ENCODE peak calls at places on chromosomes 2 and 18, in four cellular contexts. V is SJSA1; D is naive thymus-derived CD4-positive, alpha-beta T cell; Q is tibial nerve. Y is an unnamed sample. For H3K27me3 and H3K4me1, the result is how much of the 10 kb centered on the place peaks cover.

GRCh38 chr2:220104871-220105351 is 477.5 kb downstream of the SLC4A3 start:
- DNase-seq in V (peak), D (no peak), Q (no peak), Y (no peak)

GRCh38 chr18:76720683-76721082 is 101.7 kb upstream of the ZNF236 start:
- DNase-seq in V (no peak), D (no peak), Q (no peak), Y (no peak)

GRCh38 chr18:59468821-59469220 is 109.8 kb upstream of the LMAN1 start:
- DNase-seq in V (no peak), D (no peak), Q (no peak), Y (no peak)

GRCh38 chr2:24021122-24021998 is 11.5 kb downstream of the MFSD2B start:
- DNase-seq in V (no peak), D (no peak), Q (no peak), Y (peak)

GRCh38 chr18:5104246-5104645 is 92.8 kb downstream of the AKAIN1 start:
- DNase-seq in V (no peak), D (no peak), Q (no peak), Y (no peak)

GRCh38 chr18:5057348-5058012 is 139.6 kb downstream of the AKAIN1 start:
- DNase-seq in V (peak), D (peak), Q (peak), Y (peak)

GRCh38 chr2:152409691-152410597 is 75.0 kb downstream of the FMNL2 start:
- DNase-seq in V (no peak), D (no peak), Q (no peak), Y (no peak)

GRCh38 chr2:142849818-142850217 is 27.6 kb upstream of the KYNU start:
- DNase-seq in V (no peak), D (no peak), Q (no peak), Y (no peak)

GRCh38 chr18:79624356-79624961 is 55.1 kb upstream of the CTDP1 start:
- DNase-seq in V (no peak), D (no peak), Q (no peak), Y (no peak)

DNA sequence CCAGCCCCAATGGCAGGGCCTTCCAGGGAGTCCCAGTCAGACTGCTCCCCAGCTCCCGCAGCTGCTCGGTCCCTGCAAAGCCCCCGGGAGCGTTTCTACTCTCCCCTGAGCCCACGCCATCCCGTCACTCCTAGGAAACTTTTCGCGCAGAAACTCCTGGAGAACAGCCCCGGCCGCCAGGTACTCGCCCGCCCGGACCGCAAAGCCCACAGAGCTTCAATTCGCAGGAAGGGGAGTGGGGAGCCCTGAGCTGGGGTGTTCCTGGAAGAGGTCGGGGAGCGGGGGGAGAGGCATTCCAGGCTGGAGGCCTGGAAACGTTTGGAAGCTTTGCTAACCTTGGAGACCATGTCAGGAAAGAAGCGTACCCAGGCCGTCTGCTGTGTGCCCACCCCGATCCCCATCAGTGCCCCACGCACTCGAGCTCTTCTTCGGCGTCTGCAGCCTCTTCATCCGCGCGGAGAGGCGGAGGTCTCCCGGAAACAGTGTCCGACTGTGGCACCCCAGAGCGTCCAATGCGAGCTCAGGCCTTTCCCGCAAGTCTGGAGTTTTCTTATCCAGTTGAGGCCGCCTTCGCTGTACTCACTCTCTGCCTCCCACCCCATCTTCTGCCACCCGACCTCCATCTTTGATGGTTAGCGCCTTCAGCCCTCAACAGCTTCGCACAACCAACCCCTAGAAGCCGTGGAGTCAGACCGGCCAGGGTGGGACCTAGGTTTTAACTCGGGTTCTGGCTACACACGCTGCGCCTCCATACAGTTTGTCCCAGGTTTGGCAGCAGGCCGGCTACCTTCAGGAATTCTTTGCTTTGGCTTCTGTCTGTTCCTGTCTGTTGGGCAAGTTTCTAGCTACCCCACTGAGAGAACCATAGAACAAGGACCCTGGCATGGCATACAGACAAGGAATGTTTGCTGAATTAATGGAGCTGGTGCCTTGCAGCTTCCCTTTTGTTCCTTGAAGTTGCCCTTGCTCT is 3.7 kb downstream of the PCGF1 start:
- DNase-seq in V (no peak), D (no peak), Q (no peak), Y (no peak)
- H3K27me3 ChIP-seq in V (under half), D (under half), Q (under half), Y (under half)

DNA sequence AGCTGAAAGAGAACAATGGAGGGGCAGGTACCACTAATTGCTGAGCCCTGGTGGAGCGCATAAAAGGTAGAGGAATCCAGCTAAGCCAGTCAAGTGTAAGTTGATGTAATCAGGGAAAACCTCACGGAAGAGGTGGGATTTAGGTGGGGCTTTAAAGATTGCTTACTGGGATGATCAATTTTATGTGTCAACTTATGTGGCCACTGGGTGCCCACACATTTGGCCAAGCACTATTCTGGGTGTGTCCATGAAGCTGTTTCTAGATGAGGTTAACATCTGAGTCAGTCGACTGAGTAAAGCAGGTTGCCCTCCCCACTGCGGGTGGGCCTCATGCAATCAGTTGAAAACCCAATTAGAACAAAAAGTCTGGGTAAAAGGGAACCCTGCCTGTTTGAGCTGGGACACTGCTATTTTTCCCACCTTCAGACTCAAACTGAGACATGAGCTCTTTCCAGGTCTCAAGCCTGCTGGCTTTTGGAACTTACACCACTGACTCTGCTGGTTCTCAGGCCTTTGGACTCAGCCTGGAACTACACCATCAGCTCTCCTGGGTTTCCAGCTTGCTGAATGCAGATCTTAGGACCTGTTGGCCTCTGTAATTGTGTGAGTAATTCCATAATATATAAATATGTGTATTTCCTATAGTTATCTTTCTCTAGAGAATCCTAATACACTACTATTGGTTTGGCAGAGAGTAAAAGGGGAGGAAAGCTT is 67.3 kb downstream of the MYO5B start:
- DNase-seq in V (no peak), D (no peak), Q (no peak), Y (peak)
- H3K27ac ChIP-seq in V (no peak), D (no peak), Q (no peak), Y (peak)

DNA sequence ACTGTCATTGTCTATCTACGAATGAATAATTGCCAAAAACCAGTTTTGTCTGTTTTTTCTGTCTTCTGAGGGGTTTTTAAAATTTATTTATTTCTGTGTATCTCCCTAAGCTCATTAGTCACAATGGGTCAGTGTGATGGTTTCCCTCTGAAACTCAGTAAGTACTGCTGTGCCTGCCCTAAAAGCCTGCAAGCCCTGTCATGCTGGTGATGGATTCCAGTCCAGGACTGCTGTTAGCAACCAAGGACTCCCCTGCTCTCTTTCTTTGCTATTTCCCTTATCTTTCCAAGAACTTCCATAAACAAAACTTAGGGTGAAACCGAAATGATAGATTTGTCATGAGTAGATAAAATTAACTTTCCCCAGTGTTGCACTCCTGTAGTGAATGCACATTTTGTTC is 11.8 kb upstream of the DSG2 start:
- DNase-seq in V (no peak), D (no peak), Q (no peak), Y (no peak)
- H3K4me1 ChIP-seq in V (under half), D (under half), Q (under half), Y (under half)

DNA sequence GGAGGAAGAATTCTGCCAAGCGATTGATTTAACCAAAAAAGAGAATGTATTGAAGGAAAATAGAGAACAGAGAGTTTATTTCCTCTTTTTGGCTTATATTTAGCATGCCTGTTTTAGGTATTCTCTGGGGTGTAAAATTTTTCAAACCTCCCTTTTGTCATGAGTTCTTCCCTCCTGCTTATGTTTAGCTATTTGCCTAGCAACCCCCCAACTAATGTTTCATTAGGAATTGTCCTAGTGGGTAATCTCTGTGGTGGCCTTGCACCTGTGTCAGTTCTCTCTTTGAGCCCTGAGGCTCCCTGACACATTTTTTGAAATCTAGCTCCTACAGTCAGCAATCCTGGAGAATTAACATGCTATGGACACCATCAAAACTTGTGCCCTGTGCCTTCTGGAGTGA is 12.5 kb upstream of the REG1B start:
- DNase-seq in V (no peak), D (no peak), Q (no peak), Y (no peak)
- H3K27me3 ChIP-seq in V (under half), D (under half), Q (under half), Y (under half)

GRCh38 chr2:239687441-239687840 is 286.6 kb upstream of the HDAC4 start:
- DNase-seq in V (no peak), D (no peak), Q (no peak), Y (no peak)

GRCh38 chr2:239685556-239685955 is 284.7 kb upstream of the HDAC4 start:
- DNase-seq in V (no peak), D (no peak), Q (no peak), Y (no peak)

GRCh38 chr2:239685965-239686364 is 285.1 kb upstream of the HDAC4 start:
- DNase-seq in V (no peak), D (no peak), Q (no peak), Y (no peak)

GRCh38 chr2:239682518-239682917 is 281.7 kb upstream of the HDAC4 start:
- DNase-seq in V (no peak), D (no peak), Q (no peak), Y (no peak)

GRCh38 chr2:239684271-239684670 is 283.5 kb upstream of the HDAC4 start:
- DNase-seq in V (no peak), D (no peak), Q (no peak), Y (no peak)
- H3K27ac ChIP-seq in V (no peak), D (no peak), Q (no peak), Y (no peak)

GRCh38 chr2:237435844-237436590 is 22.1 kb upstream of the COL6A3 start:
- DNase-seq in V (no peak), D (no peak), Q (no peak), Y (no peak)

GRCh38 chr2:237431856-237432255 is 17.9 kb upstream of the COL6A3 start:
- DNase-seq in V (no peak), D (no peak), Q (no peak), Y (no peak)

GRCh38 chr2:237434916-237435315 is 21.0 kb upstream of the COL6A3 start:
- DNase-seq in V (no peak), D (peak), Q (no peak), Y (peak)

GRCh38 chr2:237432484-237433092 is 18.6 kb upstream of the COL6A3 start:
- DNase-seq in V (peak), D (peak), Q (no peak), Y (peak)

DNA sequence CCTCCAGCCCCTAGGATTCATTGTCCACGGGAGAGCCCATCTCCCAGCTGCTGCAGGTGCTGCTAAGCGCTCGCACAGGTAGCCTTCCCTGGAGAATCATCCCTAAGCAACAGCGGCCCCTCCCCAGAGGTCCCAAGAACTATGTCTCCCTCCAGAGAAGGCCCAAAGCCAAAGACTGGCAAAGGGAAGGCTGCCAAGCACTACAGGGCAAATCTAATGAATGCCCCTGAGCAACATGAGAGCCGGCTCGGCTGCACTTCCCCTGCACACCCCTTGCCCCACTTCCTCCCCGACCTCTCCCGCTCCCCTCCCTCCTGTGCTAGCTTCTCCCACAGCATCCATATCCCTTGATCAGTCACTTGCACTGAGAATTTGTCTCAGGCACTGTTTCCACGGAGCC is 20.0 kb upstream of the COL6A3 start:
- DNase-seq in V (no peak), D (no peak), Q (no peak), Y (no peak)
- H3K4me1 ChIP-seq in V (half or more), D (half or more), Q (under half), Y (under half)

GRCh38 chr2:240172071-240172895 is 31.8 kb upstream of the OTOS start:
- DNase-seq in V (no peak), D (no peak), Q (no peak), Y (no peak)
- H3K27me3 ChIP-seq in V (half or more), D (under half), Q (under half), Y (under half)

GRCh38 chr2:133241231-133241575 is 327.1 kb downstream of the NCKAP5 start:
- DNase-seq in V (peak), D (no peak), Q (no peak), Y (no peak)
- H3K27ac ChIP-seq in V (peak), D (no peak), Q (no peak), Y (no peak)

DNA sequence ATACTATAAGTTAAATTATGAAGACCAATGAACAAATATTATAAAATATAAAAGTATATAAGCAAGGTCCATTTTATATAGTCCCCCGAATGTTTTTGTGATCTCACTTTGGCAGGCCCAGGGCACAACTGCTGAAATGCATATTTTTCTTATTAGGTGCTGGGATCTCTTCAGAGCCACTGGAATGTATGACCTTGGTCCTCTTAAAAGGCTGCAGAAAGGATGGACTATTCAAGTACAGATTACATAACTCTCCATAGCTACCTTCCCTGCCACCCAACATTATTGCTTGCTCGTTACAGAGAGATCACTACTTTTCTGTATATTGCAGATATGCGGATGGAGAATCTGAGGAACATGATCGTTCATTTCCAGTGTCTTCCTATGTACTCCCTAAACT is 925.6 kb upstream of the CELF4 start:
- DNase-seq in V (no peak), D (no peak), Q (no peak), Y (no peak)
- H3K4me1 ChIP-seq in V (under half), D (under half), Q (under half), Y (under half)